ENCODE peak calls at places on chromosomes 13 and 19, in nine cellular contexts. T is heart right ventricle, P is fibroblast of villous mesenchyme, G is foreskin fibroblast, C is BJ, A is dorsolateral prefrontal cortex, J is thoracic aorta, D is colonic mucosa, S is MM.1S. Z is an unnamed sample.

GRCh38 chr19:35783469-35784400 is 8.4 kb downstream of the ARHGAP33 start:
- DNase-seq in T (no peak), P (no peak), G (no peak), C (no peak), A (no peak), J (no peak), D (no peak), S (no peak), Z (no peak)

GRCh38 chr13:112873851-112874750 is 94.9 kb upstream of the MCF2L start:
- DNase-seq in T (peak), P (peak), G (peak), C (no peak), A (peak), J (no peak), D (peak), S (peak), Z (peak)

GRCh38 chr13:21060827-21061076 is 634 bp downstream of the LATS2 start:
- DNase-seq in T (peak), P (no peak), G (no peak), C (no peak), A (no peak), J (no peak), D (no peak), S (no peak), Z (no peak)

GRCh38 chr19:10122066-10122465 is 2.4 kb upstream of the EIF3G start:
- DNase-seq in T (no peak), P (peak), G (peak), C (peak), A (no peak), J (no peak), D (no peak), S (no peak), Z (no peak)

GRCh38 chr13:29654807-29655547 is 59.5 kb upstream of the SLC7A1 start:
- DNase-seq in T (no peak), P (no peak), G (peak), C (peak), A (no peak), J (no peak), D (no peak), S (no peak), Z (no peak)

GRCh38 chr19:5445667-5446066 is 9.6 kb upstream of the ZNRF4 start:
- DNase-seq in T (no peak), P (no peak), G (no peak), C (no peak), A (no peak), J (no peak), D (no peak), S (no peak), Z (no peak)

GRCh38 chr13:38620876-38621275 is 66.0 kb upstream of the FREM2 start:
- DNase-seq in T (no peak), P (no peak), G (no peak), C (no peak), A (no peak), J (no peak), D (no peak), S (no peak), Z (no peak)

GRCh38 chr13:38566526-38566925 is 120.4 kb upstream of the FREM2 start:
- DNase-seq in T (no peak), P (no peak), G (peak), C (no peak), A (no peak), J (no peak), D (no peak), S (no peak), Z (no peak)

GRCh38 chr19:47573076-47574026 is at the start of gene ZNF541:
- DNase-seq in T (peak), P (peak), G (peak), C (no peak), A (peak), J (peak), D (peak), S (no peak), Z (no peak)

GRCh38 chr19:11781295-11782057 is 14.7 kb downstream of the ZNF441 start:
- DNase-seq in T (no peak), P (peak), G (no peak), C (no peak), A (no peak), J (no peak), D (no peak), S (no peak), Z (no peak)

GRCh38 chr19:4542896-4543351 is 3.1 kb upstream of the LRG1 start:
- DNase-seq in T (no peak), P (no peak), G (no peak), C (no peak), A (no peak), J (no peak), D (no peak), S (no peak), Z (no peak)

GRCh38 chr19:50720181-50720920 is 749 bp upstream of the SHANK1 start:
- DNase-seq in T (no peak), P (no peak), G (peak), C (no peak), A (no peak), J (no peak), D (no peak), S (no peak), Z (no peak)

GRCh38 chr13:40402931-40403412 is 263.5 kb downstream of the FOXO1 start:
- DNase-seq in T (no peak), P (peak), G (peak), C (peak), A (no peak), J (no peak), D (no peak), S (no peak), Z (no peak)

GRCh38 chr13:101514695-101515275 is 62.3 kb downstream of the ITGBL1 start:
- DNase-seq in T (no peak), P (peak), G (peak), C (no peak), A (no peak), J (no peak), D (peak), S (peak), Z (no peak)

DNA sequence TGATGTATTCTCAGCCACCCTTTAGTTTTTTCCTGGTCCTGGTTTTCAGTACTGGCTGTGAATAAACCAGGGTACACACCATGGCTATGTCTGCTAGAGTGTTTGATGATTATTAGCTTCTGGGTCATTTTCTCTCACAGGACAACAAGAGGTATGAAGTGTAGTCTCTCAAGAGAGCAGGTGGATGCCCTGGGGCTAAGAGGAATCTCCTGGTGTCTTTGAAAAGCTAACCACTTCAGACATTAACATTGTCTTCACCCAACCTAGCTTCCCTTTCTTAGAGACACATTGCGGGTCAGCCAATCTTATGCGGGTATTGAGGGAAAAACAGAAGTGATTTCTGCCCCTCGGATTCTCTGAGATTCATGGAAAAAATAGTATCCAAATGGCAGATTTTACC is 1.6 kb downstream of the ZNF730 start:
- DNase-seq in T (no peak), P (peak), G (no peak), C (no peak), A (no peak), J (no peak), D (no peak), S (no peak), Z (no peak)
- H3K4me3 ChIP-seq in T (no peak), P (no peak), G (no peak), C (no peak), A (no peak), J (no peak), D (no peak), S (no peak), Z (no peak)

DNA sequence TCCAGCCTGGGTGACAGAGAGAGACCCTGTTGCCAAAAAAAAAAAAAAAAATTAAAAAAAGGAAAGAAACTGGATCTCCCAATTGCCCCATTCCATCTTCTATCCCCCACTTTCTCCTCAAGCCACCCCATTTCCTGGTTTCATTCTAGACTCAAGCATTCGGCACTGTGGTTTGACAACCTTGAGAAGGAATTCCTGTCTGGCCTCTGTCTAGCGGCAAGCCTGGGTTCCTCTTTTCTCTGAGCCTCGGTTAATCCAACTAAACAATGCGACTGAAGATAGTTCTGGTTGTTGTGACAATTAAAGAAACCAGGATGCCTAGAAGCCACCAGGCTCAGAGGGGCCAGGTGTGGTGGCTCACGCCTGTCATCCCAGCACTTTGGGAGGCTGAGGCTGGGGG is 3.3 kb upstream of the C3 start:
- DNase-seq in T (no peak), P (no peak), G (no peak), C (no peak), A (no peak), J (no peak), D (no peak), S (no peak), Z (no peak)
- H3K4me3 ChIP-seq in T (no peak), P (no peak), G (no peak), C (no peak), A (no peak), J (no peak), D (no peak), S (no peak), Z (no peak)

GRCh38 chr19:17686027-17686511 is 2.1 kb downstream of the UNC13A start:
- DNase-seq in T (no peak), P (no peak), G (peak), C (no peak), A (no peak), J (no peak), D (no peak), S (no peak), Z (no peak)

GRCh38 chr19:17685451-17686026 is 2.6 kb downstream of the UNC13A start:
- DNase-seq in T (no peak), P (no peak), G (no peak), C (no peak), A (no peak), J (no peak), D (no peak), S (no peak), Z (no peak)

GRCh38 chr19:17687141-17687856 is 855 bp downstream of the UNC13A start:
- DNase-seq in T (no peak), P (no peak), G (no peak), C (no peak), A (no peak), J (no peak), D (no peak), S (no peak), Z (no peak)

GRCh38 chr19:17687857-17688784 is at the start of gene UNC13A:
- DNase-seq in T (peak), P (peak), G (peak), C (no peak), A (peak), J (no peak), D (peak), S (peak), Z (no peak)

DNA sequence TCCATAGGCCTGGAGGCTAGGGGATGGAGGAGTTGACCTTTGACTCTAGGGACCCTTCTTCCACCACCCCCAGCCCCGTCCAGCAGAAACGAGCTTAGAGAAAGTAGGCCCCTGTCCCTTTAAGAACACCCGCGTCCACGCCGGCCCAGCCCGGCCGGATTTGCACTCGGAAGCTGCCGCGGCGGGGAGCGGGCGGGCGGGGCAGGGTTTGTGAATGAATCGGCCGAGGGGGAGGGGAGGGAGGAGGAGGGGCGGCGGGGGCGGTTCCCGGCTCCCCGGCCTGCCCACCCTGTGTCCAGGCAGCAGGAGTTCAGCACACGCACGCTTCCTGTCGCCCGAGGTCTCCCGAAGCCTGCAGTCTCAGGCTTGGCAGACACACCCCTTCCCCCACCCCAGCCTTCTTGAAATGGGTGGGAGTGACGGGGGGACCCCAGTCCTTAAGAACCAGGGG is 1.5 kb downstream of the UNC13A start:
- DNase-seq in T (peak), P (no peak), G (peak), C (no peak), A (no peak), J (no peak), D (peak), S (no peak), Z (no peak)
- H3K4me3 ChIP-seq in T (peak), P (no peak), G (no peak), C (peak), A (peak), J (peak), D (no peak), S (no peak), Z (peak)

GRCh38 chr19:45766293-45766918 is 2.6 kb downstream of the SIX5 start:
- DNase-seq in T (peak), P (no peak), G (no peak), C (no peak), A (no peak), J (no peak), D (no peak), S (no peak), Z (no peak)
- H3K4me3 ChIP-seq in T (peak), P (peak), G (peak), C (peak), A (peak), J (peak), D (peak), S (no peak), Z (peak)

GRCh38 chr19:31353826-31354225 is 4.6 kb upstream of the TSHZ3 start:
- DNase-seq in T (no peak), P (no peak), G (no peak), C (no peak), A (no peak), J (no peak), D (no peak), S (no peak), Z (no peak)

GRCh38 chr19:31355330-31356289 is 6.4 kb upstream of the TSHZ3 start:
- DNase-seq in T (no peak), P (no peak), G (no peak), C (no peak), A (no peak), J (no peak), D (no peak), S (no peak), Z (no peak)

GRCh38 chr19:31354919-31355318 is 5.7 kb upstream of the TSHZ3 start:
- DNase-seq in T (no peak), P (no peak), G (no peak), C (no peak), A (no peak), J (no peak), D (no peak), S (no peak), Z (no peak)

GRCh38 chr19:31352782-31353651 is 3.8 kb upstream of the TSHZ3 start:
- DNase-seq in T (no peak), P (no peak), G (no peak), C (no peak), A (no peak), J (no peak), D (no peak), S (no peak), Z (no peak)

GRCh38 chr19:31354316-31354715 is 5.1 kb upstream of the TSHZ3 start:
- DNase-seq in T (no peak), P (no peak), G (no peak), C (no peak), A (no peak), J (no peak), D (no peak), S (no peak), Z (no peak)
- H3K4me3 ChIP-seq in T (no peak), P (no peak), G (no peak), C (no peak), A (no peak), J (no peak), D (no peak), S (no peak), Z (no peak)

DNA sequence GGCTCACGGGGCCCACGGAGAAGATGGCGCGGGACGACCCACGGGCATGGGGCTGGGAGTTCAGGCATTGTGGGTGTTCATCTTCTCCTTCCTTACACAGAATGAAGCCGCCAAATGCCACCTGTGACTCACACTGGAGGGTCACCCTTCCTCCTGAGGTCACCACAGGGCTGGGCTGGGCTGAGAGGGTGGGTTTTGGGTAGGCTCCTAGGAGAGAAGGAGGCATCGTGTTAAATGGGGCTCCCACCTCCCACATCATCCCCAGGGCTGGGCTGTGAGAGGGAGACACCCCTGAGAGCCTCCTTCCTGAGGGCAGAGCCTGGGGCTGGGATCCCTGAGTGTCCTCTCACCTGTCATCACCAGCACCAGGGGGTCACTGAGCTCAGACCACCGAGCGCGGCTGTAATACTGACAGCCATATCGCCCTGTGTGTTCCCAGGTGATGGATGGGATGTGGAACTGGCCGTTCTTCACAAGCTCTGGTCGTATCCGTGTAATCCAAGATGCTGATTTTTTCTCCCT is 1.4 kb downstream of the LILRB2 start:
- DNase-seq in T (no peak), P (no peak), G (no peak), C (no peak), A (no peak), J (no peak), D (no peak), S (no peak), Z (no peak)
- H3K4me3 ChIP-seq in T (peak), P (no peak), G (no peak), C (no peak), A (no peak), J (no peak), D (no peak), S (no peak), Z (no peak)

GRCh38 chr19:52785506-52785905 is 1.1 kb downstream of the ZNF600 start:
- DNase-seq in T (no peak), P (no peak), G (no peak), C (no peak), A (no peak), J (no peak), D (no peak), S (no peak), Z (no peak)
- H3K4me3 ChIP-seq in T (peak), P (no peak), G (no peak), C (no peak), A (no peak), J (peak), D (peak), S (no peak), Z (peak)

Z was measured in esophagus muscularis mucosa.